ENCODE peak calls at places on chromosomes 11 and 22, in seven cellular contexts. G is A549, Z is suprapubic skin, C is transverse colon, Y is stomach, Q is sigmoid colon, W is K562. P is an unnamed sample. For H3K9me3, the result is how much of the 10 kb centered on the place peaks cover.

GRCh38 chr11:63710476-63711217 is 29.3 kb downstream of the RTN3 start:
- DNase-seq in G (peak), Z (no peak), C (peak), Y (no peak), Q (no peak), W (peak), P (peak)

GRCh38 chr11:6650980-6651379 is 4.6 kb downstream of the DCHS1 start:
- DNase-seq in G (no peak), Z (no peak), C (no peak), Y (no peak), Q (no peak), W (peak), P (no peak)

GRCh38 chr11:72764503-72764902 is 12.3 kb upstream of the ARAP1 start:
- DNase-seq in G (no peak), Z (no peak), C (peak), Y (peak), Q (no peak), W (no peak), P (no peak)

GRCh38 chr22:40908895-40909294 is 42.3 kb upstream of the RBX1 start:
- DNase-seq in G (no peak), Z (no peak), C (no peak), Y (no peak), Q (no peak), W (no peak), P (no peak)

GRCh38 chr11:68386331-68386978 is 74.1 kb downstream of the LRP5 start:
- DNase-seq in G (no peak), Z (no peak), C (no peak), Y (no peak), Q (no peak), W (no peak), P (peak)

GRCh38 chr11:58926695-58927094 is 12.6 kb upstream of the GLYATL1 start:
- DNase-seq in G (peak), Z (no peak), C (no peak), Y (no peak), Q (no peak), W (no peak), P (no peak)

GRCh38 chr11:118113031-118113430 is 26.3 kb upstream of the SMIM35 start:
- DNase-seq in G (no peak), Z (no peak), C (no peak), Y (no peak), Q (no peak), W (no peak), P (no peak)

GRCh38 chr11:47714554-47715081 is 551 bp downstream of the AGBL2 start:
- DNase-seq in G (peak), Z (no peak), C (peak), Y (no peak), Q (peak), W (no peak), P (no peak)

GRCh38 chr11:20457001-20457768 is 69.7 kb downstream of the PRMT3 start:
- DNase-seq in G (no peak), Z (no peak), C (no peak), Y (no peak), Q (no peak), W (no peak), P (no peak)

GRCh38 chr22:32106930-32107329 is 52.2 kb downstream of the C22orf42 start:
- DNase-seq in G (no peak), Z (no peak), C (no peak), Y (no peak), Q (no peak), W (no peak), P (no peak)

GRCh38 chr11:77999446-77999845 is 5.0 kb upstream of the INTS4 start:
- DNase-seq in G (no peak), Z (no peak), C (no peak), Y (no peak), Q (no peak), W (no peak), P (no peak)

GRCh38 chr11:77990981-77991380 is 3.5 kb downstream of the INTS4 start:
- DNase-seq in G (no peak), Z (no peak), C (no peak), Y (no peak), Q (no peak), W (no peak), P (no peak)

GRCh38 chr11:77993902-77994301 is 566 bp downstream of the INTS4 start:
- DNase-seq in G (no peak), Z (no peak), C (no peak), Y (no peak), Q (no peak), W (no peak), P (no peak)

GRCh38 chr11:78000193-78000592 is 5.7 kb upstream of the INTS4 start:
- DNase-seq in G (peak), Z (no peak), C (peak), Y (peak), Q (no peak), W (peak), P (no peak)

GRCh38 chr11:77994434-77995362 is at the start of gene INTS4:
- DNase-seq in G (peak), Z (peak), C (peak), Y (peak), Q (peak), W (peak), P (peak)
- TF ChIP-seq EP300 in G (no peak), Z (no peak), C (no peak), Y (peak), Q (peak), W (peak), P (peak)

DNA sequence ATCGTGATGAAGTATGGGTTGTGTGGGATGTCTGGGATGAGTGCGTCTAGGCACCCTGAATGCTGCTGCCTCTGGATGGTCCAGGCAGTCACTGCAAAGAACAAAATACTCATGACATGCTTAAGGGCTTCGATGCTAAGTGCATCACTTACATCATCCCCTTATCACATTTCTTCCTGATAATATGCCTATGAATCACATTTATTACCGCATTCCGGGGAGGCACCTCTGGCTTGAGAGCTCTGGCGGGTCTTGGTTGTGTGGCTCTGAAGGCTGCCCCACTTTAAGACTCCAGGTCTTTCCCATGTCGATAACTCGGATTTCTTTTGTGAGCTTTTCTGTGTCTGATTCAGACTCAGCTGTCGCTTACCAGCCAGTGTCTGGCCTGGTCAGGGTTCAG is 1126.4 kb downstream of the TBC1D22A start:
- DNase-seq in G (no peak), Z (no peak), C (no peak), Y (no peak), Q (no peak), W (no peak), P (no peak)
- H3K9me3 ChIP-seq in G (under half), Z (under half), C (under half), Y (under half), Q (under half), W (under half), P (under half)

GRCh38 chr11:61974766-61975631 is 7.6 kb upstream of the FTH1 start:
- DNase-seq in G (peak), Z (no peak), C (peak), Y (peak), Q (no peak), W (no peak), P (peak)
- TF ChIP-seq EP300 in G (no peak), Z (no peak), C (no peak), Y (no peak), Q (no peak), W (no peak), P (no peak)

GRCh38 chr22:47203554-47203991 is 441.1 kb downstream of the TBC1D22A start:
- DNase-seq in G (no peak), Z (peak), C (no peak), Y (peak), Q (peak), W (no peak), P (peak)
- H3K9me3 ChIP-seq in G (under half), Z (under half), C (under half), Y (under half), Q (under half), W (under half), P (under half)